ENCODE peak calls at places on chromosomes 12 and 14, in ten cellular contexts. C, K, W, N, F, Q, X, Y, A and G are unnamed samples.
A peak's percentile ranks its signal among the peaks of the same experiment; 100 is the strongest.

GRCh38 chr12:110668480-110669192 is 20.3 kb downstream of the HVCN1 start:
- DNase-seq in Q (no peak), N (no peak), Y (no peak), W (no peak), C (no peak), K (no peak), X (no peak), F (no peak), A (no peak), G (no peak)

GRCh38 chr12:122527478-122527944 is 462 bp downstream of the KNTC1 start:
- DNase-seq in N (no peak), K (peak; percentile 35), Y (peak; percentile 38), A (peak; percentile 18), Q (peak; percentile 44), C (peak; percentile 22), X (no peak), W (no peak), F (no peak), G (no peak)

GRCh38 chr12:26848156-26848825 is 15.3 kb upstream of the ITPR2 start:
- DNase-seq in K (no peak), X (no peak), F (peak; percentile 70), Q (peak; percentile 69), N (no peak), A (no peak), C (no peak), W (no peak), Y (no peak), G (no peak)

GRCh38 chr14:72845675-72846074 is 48.2 kb downstream of the DPF3 start:
- DNase-seq in C (no peak), N (no peak), X (no peak), F (no peak), Y (no peak), W (no peak), K (no peak), A (no peak), Q (no peak), G (no peak)

GRCh38 chr14:79157369-79157768 is 987.2 kb downstream of the NRXN3 start:
- DNase-seq in W (no peak), X (no peak), K (no peak), Q (no peak), A (no peak), N (no peak), Y (no peak), F (no peak), C (no peak), G (no peak)

GRCh38 chr12:120370343-120371243 is 1.6 kb upstream of the MSI1 start:
- DNase-seq in W (no peak), F (no peak), C (no peak), X (no peak), N (no peak), Y (no peak), A (no peak), K (no peak), Q (no peak), G (no peak)

GRCh38 chr12:123966596-123966995 is 6.0 kb downstream of the CCDC92 start:
- DNase-seq in Q (no peak), W (peak; percentile 76), A (no peak), K (no peak), X (no peak), N (no peak), F (no peak), Y (no peak), C (no peak), G (no peak)

GRCh38 chr14:89792489-89793366 is 161.8 kb downstream of the EFCAB11 start:
- DNase-seq in Y (no peak), A (no peak), C (no peak), K (no peak), F (no peak), Q (no peak), X (no peak), N (no peak), W (peak; percentile 77), G (no peak)

GRCh38 chr12:26295001-26295400 is 99.6 kb downstream of the SSPN start:
- DNase-seq in A (no peak), W (no peak), F (no peak), Q (no peak), X (no peak), K (no peak), C (no peak), N (no peak), Y (no peak), G (no peak)

GRCh38 chr14:106879241-106879640 is 1352.9 kb downstream of the TMEM121 start:
- DNase-seq in Q (no peak), N (no peak), K (no peak), W (no peak), X (peak; percentile 63), F (no peak), Y (peak; percentile 77), A (no peak), C (no peak), G (peak; percentile 27)

GRCh38 chr12:109121346-109121880 is 5.0 kb downstream of the ACACB start:
- DNase-seq in F (no peak), X (no peak), Q (no peak), A (no peak), N (no peak), Y (no peak), C (no peak), K (no peak), W (no peak), G (no peak)

GRCh38 chr12:131980263-131980662 is 30.5 kb downstream of the EP400 start:
- DNase-seq in K (no peak), Q (peak; percentile 26), F (peak; percentile 61), A (no peak), Y (no peak), W (no peak), C (no peak), N (no peak), X (no peak), G (no peak)

GRCh38 chr12:124422570-124423523 is 128.0 kb downstream of the RFLNA start:
- DNase-seq in X (no peak), W (peak; percentile 94), K (no peak), Y (peak; percentile 94), A (peak; percentile 95), F (peak; percentile 87), C (no peak), N (peak; percentile 98), Q (peak; percentile 85), G (no peak)

GRCh38 chr14:35534884-35535793 is 1.2 kb downstream of the INSM2 start:
- DNase-seq in Y (peak; percentile 64), Q (peak; percentile 75), A (peak; percentile 60), W (peak; percentile 46), C (peak; percentile 91), K (peak; percentile 85), N (peak; percentile 86), F (peak; percentile 75), X (peak; percentile 82), G (peak; percentile 70)

DNA sequence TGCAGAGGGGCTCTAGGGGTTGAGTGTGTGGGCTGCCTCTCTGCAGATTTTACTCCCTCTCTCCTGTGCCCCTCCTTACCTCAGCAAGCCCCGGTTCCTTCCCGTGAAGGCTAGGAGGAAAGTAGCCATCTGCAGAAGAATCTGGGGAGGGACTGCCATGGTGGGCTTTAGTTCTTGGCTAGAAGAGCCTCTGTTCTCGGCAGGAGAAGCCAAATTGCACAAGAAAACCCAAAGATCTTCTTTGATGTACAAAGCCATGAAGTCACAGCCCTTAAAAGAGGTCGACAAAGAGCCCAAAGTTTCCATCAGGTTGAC is 23.5 kb downstream of the CKAP4 start:
- DNase-seq in A (no peak), C (no peak), Q (no peak), X (no peak), Y (no peak), K (no peak), N (no peak), W (no peak), F (no peak), G (no peak)
- TF ChIP-seq CTCF in A (no peak), C (peak; percentile 35), Q (no peak), X (no peak), Y (no peak), K (no peak), N (no peak), W (no peak), F (no peak), G (peak; percentile 28)

GRCh38 chr12:14614704-14615121 is 47.0 kb upstream of the PLBD1 start:
- DNase-seq in A (no peak), F (no peak), K (no peak), C (no peak), W (no peak), Q (peak; percentile 85), Y (peak; percentile 64), N (no peak), X (peak; percentile 23), G (no peak)

GRCh38 chr12:14621821-14622220 is 54.1 kb upstream of the PLBD1 start:
- DNase-seq in Q (no peak), K (no peak), W (no peak), F (no peak), X (peak; percentile 16), Y (no peak), N (no peak), A (no peak), C (no peak), G (no peak)

GRCh38 chr12:14613718-14614117 is 46.0 kb upstream of the PLBD1 start:
- DNase-seq in A (no peak), X (peak; percentile 42), Q (peak; percentile 70), C (no peak), N (no peak), F (no peak), K (no peak), W (no peak), Y (no peak), G (no peak)

GRCh38 chr12:14619731-14620501 is 52.2 kb upstream of the PLBD1 start:
- DNase-seq in Y (peak; percentile 63), A (no peak), X (no peak), K (no peak), C (no peak), F (no peak), Q (no peak), N (no peak), W (no peak), G (no peak)

GRCh38 chr12:14618990-14619389 is 51.3 kb upstream of the PLBD1 start:
- DNase-seq in X (no peak), Q (peak; percentile 55), A (no peak), Y (no peak), C (no peak), K (no peak), N (no peak), W (peak; percentile 3), F (peak; percentile 55), G (no peak)
- TF ChIP-seq CTCF in X (peak; percentile 6), Q (peak; percentile 67), A (peak; percentile 64), Y (no peak), C (no peak), K (peak; percentile 63), N (no peak), W (peak; percentile 20), F (peak; percentile 60), G (no peak)

GRCh38 chr14:85412756-85413155 is 117.2 kb upstream of the FLRT2 start:
- DNase-seq in Q (no peak), N (no peak), C (no peak), Y (no peak), W (no peak), X (no peak), F (no peak), A (no peak), K (no peak), G (no peak)
- TF ChIP-seq CTCF in Q (no peak), N (no peak), C (no peak), Y (no peak), W (no peak), X (no peak), F (no peak), A (no peak), K (no peak), G (no peak)

DNA sequence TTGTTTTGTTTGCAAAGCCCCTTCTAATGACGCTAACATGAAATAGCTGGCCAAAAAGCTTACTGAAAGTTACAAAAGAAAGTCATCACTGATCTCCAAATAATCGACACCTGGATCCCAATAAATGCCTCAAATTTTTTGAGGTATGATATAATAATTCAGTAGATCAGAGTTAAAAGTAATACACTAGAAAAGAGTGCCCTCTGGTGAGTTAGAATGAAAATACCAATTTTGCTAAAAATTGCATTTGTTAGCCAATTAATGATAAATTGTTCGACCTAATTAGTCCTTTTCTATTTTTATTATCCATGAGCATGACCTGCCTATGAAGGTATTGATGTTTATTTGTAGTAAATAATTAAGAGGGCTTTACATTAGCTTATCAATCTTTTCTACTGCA is 78.6 kb downstream of the CEP128 start:
- DNase-seq in F (peak; percentile 19), W (no peak), N (no peak), A (no peak), X (no peak), K (no peak), C (no peak), Q (no peak), Y (no peak), G (no peak)
- TF ChIP-seq CTCF in F (peak; percentile 36), W (peak; percentile 17), N (no peak), A (no peak), X (peak; percentile 5), K (peak; percentile 26), C (no peak), Q (no peak), Y (no peak), G (no peak)